ENCODE peak calls at places on chromosomes 1 and 21, in ten cellular contexts. One of them, this sample, is unnamed.

GRCh38 chr1:203607169-203607873 is 19.3 kb upstream of the ATP2B4 start:
- DNase-seq in K562: peak; percentile 74
- DNase-seq in GM12865: peak; percentile 55
- DNase-seq in transverse colon: peak; percentile 28
- DNase-seq in nephron progenitor cell: no peak
- DNase-seq in cardiac fibroblast: peak; percentile 92
- DNase-seq in body of pancreas: peak; percentile 56
- DNase-seq in LNCaP clone FGC: no peak
- DNase-seq in WTC11: no peak
- DNase-seq in mesothelial cell of epicardium: no peak
- DNase-seq in this sample: peak; percentile 82

GRCh38 chr1:118081387-118081786 is 103.6 kb downstream of the SPAG17 start:
- DNase-seq in K562: no peak
- DNase-seq in GM12865: peak; percentile 52
- DNase-seq in transverse colon: no peak
- DNase-seq in nephron progenitor cell: no peak
- DNase-seq in cardiac fibroblast: no peak
- DNase-seq in body of pancreas: no peak
- DNase-seq in LNCaP clone FGC: no peak
- DNase-seq in WTC11: no peak
- DNase-seq in mesothelial cell of epicardium: no peak
- DNase-seq in this sample: no peak

GRCh38 chr1:59427155-59427554 is 130.3 kb downstream of the FGGY start:
- DNase-seq in K562: peak; percentile 68
- DNase-seq in GM12865: no peak
- DNase-seq in transverse colon: no peak
- DNase-seq in nephron progenitor cell: no peak
- DNase-seq in cardiac fibroblast: peak; percentile 31
- DNase-seq in body of pancreas: no peak
- DNase-seq in LNCaP clone FGC: no peak
- DNase-seq in WTC11: no peak
- DNase-seq in mesothelial cell of epicardium: no peak
- DNase-seq in this sample: no peak

GRCh38 chr1:54396280-54396903 is 9.8 kb downstream of the SSBP3 start:
- DNase-seq in K562: no peak
- DNase-seq in GM12865: no peak
- DNase-seq in transverse colon: no peak
- DNase-seq in nephron progenitor cell: no peak
- DNase-seq in cardiac fibroblast: no peak
- DNase-seq in body of pancreas: no peak
- DNase-seq in LNCaP clone FGC: no peak
- DNase-seq in WTC11: no peak
- DNase-seq in mesothelial cell of epicardium: no peak
- DNase-seq in this sample: no peak

GRCh38 chr1:58627221-58627620 is 50.2 kb upstream of the TACSTD2 start:
- DNase-seq in K562: no peak
- DNase-seq in GM12865: no peak
- DNase-seq in transverse colon: no peak
- DNase-seq in nephron progenitor cell: no peak
- DNase-seq in cardiac fibroblast: peak; percentile 10
- DNase-seq in body of pancreas: no peak
- DNase-seq in LNCaP clone FGC: no peak
- DNase-seq in WTC11: no peak
- DNase-seq in mesothelial cell of epicardium: no peak
- DNase-seq in this sample: no peak

GRCh38 chr21:35575280-35575915 is 484.9 kb downstream of the SETD4 start:
- DNase-seq in K562: no peak
- DNase-seq in GM12865: no peak
- DNase-seq in transverse colon: no peak
- DNase-seq in nephron progenitor cell: no peak
- DNase-seq in cardiac fibroblast: peak; percentile 78
- DNase-seq in body of pancreas: no peak
- DNase-seq in LNCaP clone FGC: no peak
- DNase-seq in WTC11: no peak
- DNase-seq in mesothelial cell of epicardium: no peak
- DNase-seq in this sample: no peak

GRCh38 chr1:1157426-1157913 is 16.2 kb upstream of the TTLL10 start:
- DNase-seq in K562: peak; percentile 94
- DNase-seq in GM12865: peak; percentile 86
- DNase-seq in transverse colon: peak; percentile 93
- DNase-seq in nephron progenitor cell: peak; percentile 60
- DNase-seq in cardiac fibroblast: peak; percentile 87
- DNase-seq in body of pancreas: peak; percentile 96
- DNase-seq in LNCaP clone FGC: no peak
- DNase-seq in WTC11: peak; percentile 75
- DNase-seq in mesothelial cell of epicardium: peak; percentile 79
- DNase-seq in this sample: peak; percentile 64

GRCh38 chr1:196723325-196724185 is 51.1 kb upstream of the CFHR3 start:
- DNase-seq in K562: peak; percentile 77
- DNase-seq in GM12865: peak; percentile 83
- DNase-seq in transverse colon: peak; percentile 55
- DNase-seq in nephron progenitor cell: peak; percentile 68
- DNase-seq in cardiac fibroblast: peak; percentile 65
- DNase-seq in body of pancreas: peak; percentile 55
- DNase-seq in LNCaP clone FGC: peak; percentile 50
- DNase-seq in WTC11: peak; percentile 92
- DNase-seq in mesothelial cell of epicardium: peak; percentile 59
- DNase-seq in this sample: peak; percentile 69

GRCh38 chr1:181101581-181102226 is 13.2 kb downstream of the IER5 start:
- DNase-seq in K562: peak; percentile 69
- DNase-seq in GM12865: no peak
- DNase-seq in transverse colon: no peak
- DNase-seq in nephron progenitor cell: peak; percentile 29
- DNase-seq in cardiac fibroblast: peak; percentile 80
- DNase-seq in body of pancreas: no peak
- DNase-seq in LNCaP clone FGC: no peak
- DNase-seq in WTC11: peak; percentile 63
- DNase-seq in mesothelial cell of epicardium: no peak
- DNase-seq in this sample: no peak

GRCh38 chr1:151827853-151828252 is 3.7 kb downstream of the RORC start:
- DNase-seq in K562: no peak
- DNase-seq in GM12865: no peak
- DNase-seq in transverse colon: no peak
- DNase-seq in nephron progenitor cell: no peak
- DNase-seq in cardiac fibroblast: no peak
- DNase-seq in body of pancreas: no peak
- DNase-seq in LNCaP clone FGC: no peak
- DNase-seq in WTC11: no peak
- DNase-seq in mesothelial cell of epicardium: no peak
- DNase-seq in this sample: peak; percentile 26

GRCh38 chr1:197955486-197956394 is 38.6 kb downstream of the LHX9 start:
- DNase-seq in K562: no peak
- DNase-seq in GM12865: no peak
- DNase-seq in transverse colon: no peak
- DNase-seq in nephron progenitor cell: no peak
- DNase-seq in cardiac fibroblast: peak; percentile 49
- DNase-seq in body of pancreas: peak; percentile 46
- DNase-seq in LNCaP clone FGC: no peak
- DNase-seq in WTC11: no peak
- DNase-seq in mesothelial cell of epicardium: no peak
- DNase-seq in this sample: peak; percentile 42

GRCh38 chr1:205615789-205616188 is 16.0 kb downstream of the ELK4 start:
- DNase-seq in K562: no peak
- DNase-seq in GM12865: no peak
- DNase-seq in transverse colon: no peak
- DNase-seq in nephron progenitor cell: no peak
- DNase-seq in cardiac fibroblast: no peak
- DNase-seq in body of pancreas: no peak
- DNase-seq in LNCaP clone FGC: no peak
- DNase-seq in WTC11: no peak
- DNase-seq in mesothelial cell of epicardium: no peak
- DNase-seq in this sample: no peak

GRCh38 chr1:28540651-28541050 is 12.2 kb upstream of the TRNAU1AP start:
- DNase-seq in K562: peak; percentile 41
- DNase-seq in GM12865: no peak
- DNase-seq in transverse colon: no peak
- DNase-seq in nephron progenitor cell: no peak
- DNase-seq in cardiac fibroblast: no peak
- DNase-seq in body of pancreas: no peak
- DNase-seq in LNCaP clone FGC: no peak
- DNase-seq in WTC11: no peak
- DNase-seq in mesothelial cell of epicardium: no peak
- DNase-seq in this sample: no peak
- TF ChIP-seq CTCF in K562: peak; percentile 47
- TF ChIP-seq CTCF in GM12865: no peak
- TF ChIP-seq CTCF in transverse colon: peak; percentile 6
- TF ChIP-seq CTCF in nephron progenitor cell: no peak
- TF ChIP-seq CTCF in cardiac fibroblast: peak; percentile 7
- TF ChIP-seq CTCF in body of pancreas: no peak
- TF ChIP-seq CTCF in LNCaP clone FGC: peak; percentile 24
- TF ChIP-seq CTCF in WTC11: no peak
- TF ChIP-seq CTCF in mesothelial cell of epicardium: no peak
- TF ChIP-seq CTCF in this sample: no peak

DNA sequence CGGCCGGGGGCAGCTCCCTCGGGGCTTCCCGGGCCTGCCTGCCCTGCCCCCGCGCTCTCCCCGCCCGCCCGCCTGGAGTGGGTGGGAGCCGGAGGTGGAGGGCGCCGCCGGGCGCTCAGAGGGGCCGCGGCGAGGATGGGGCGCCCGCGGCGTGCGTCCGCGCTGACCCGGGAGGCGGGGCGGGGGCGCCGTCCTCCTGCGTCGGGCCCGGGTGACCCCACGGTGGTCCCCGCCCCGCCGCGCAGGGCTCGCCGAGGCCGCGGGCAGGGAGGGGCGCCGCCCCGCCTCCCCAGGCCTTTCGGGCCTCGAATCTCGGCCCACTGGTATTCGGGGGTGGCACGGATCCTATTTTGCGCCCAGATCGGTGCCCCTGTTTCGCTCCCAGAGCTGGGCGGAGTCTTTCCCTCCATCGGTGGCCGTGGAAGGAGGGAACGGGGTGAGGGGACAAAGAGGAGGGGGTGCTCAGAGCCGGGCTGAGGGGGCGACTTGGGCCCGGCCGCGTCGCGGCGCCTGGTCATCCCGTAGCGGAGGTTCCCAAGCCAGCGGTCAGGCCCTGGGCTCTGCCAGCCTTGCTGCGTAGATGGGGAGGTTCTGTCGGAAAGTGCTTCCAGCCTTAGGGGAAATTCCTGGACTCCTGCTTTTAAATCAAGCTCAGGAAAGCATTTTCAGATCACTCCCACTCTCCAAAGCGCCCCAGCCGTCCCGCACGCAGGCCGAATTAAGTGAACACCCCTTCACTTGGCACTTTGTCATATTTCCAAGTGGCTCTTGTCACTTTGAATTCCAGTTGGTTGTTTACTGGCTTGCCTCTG is 546 bp downstream of the PATJ start:
- DNase-seq in K562: no peak
- DNase-seq in GM12865: no peak
- DNase-seq in transverse colon: peak; percentile 42
- DNase-seq in nephron progenitor cell: peak; percentile 71
- DNase-seq in cardiac fibroblast: peak; percentile 38
- DNase-seq in body of pancreas: peak; percentile 36
- DNase-seq in LNCaP clone FGC: no peak
- DNase-seq in WTC11: peak; percentile 52
- DNase-seq in mesothelial cell of epicardium: peak; percentile 63
- DNase-seq in this sample: no peak
- TF ChIP-seq CTCF in K562: no peak
- TF ChIP-seq CTCF in GM12865: no peak
- TF ChIP-seq CTCF in transverse colon: no peak
- TF ChIP-seq CTCF in nephron progenitor cell: no peak
- TF ChIP-seq CTCF in cardiac fibroblast: no peak
- TF ChIP-seq CTCF in body of pancreas: no peak
- TF ChIP-seq CTCF in LNCaP clone FGC: no peak
- TF ChIP-seq CTCF in WTC11: no peak
- TF ChIP-seq CTCF in mesothelial cell of epicardium: no peak
- TF ChIP-seq CTCF in this sample: no peak

GRCh38 chr1:207321790-207322530 is 482 bp downstream of the CD55 start:
- DNase-seq in K562: peak; percentile 65
- DNase-seq in GM12865: peak; percentile 52
- DNase-seq in transverse colon: no peak
- DNase-seq in nephron progenitor cell: no peak
- DNase-seq in cardiac fibroblast: peak; percentile 39
- DNase-seq in body of pancreas: no peak
- DNase-seq in LNCaP clone FGC: no peak
- DNase-seq in WTC11: no peak
- DNase-seq in mesothelial cell of epicardium: no peak
- DNase-seq in this sample: peak; percentile 14

GRCh38 chr1:207318072-207318619 is 3.3 kb upstream of the CD55 start:
- DNase-seq in K562: peak; percentile 72
- DNase-seq in GM12865: no peak
- DNase-seq in transverse colon: no peak
- DNase-seq in nephron progenitor cell: no peak
- DNase-seq in cardiac fibroblast: no peak
- DNase-seq in body of pancreas: no peak
- DNase-seq in LNCaP clone FGC: no peak
- DNase-seq in WTC11: no peak
- DNase-seq in mesothelial cell of epicardium: no peak
- DNase-seq in this sample: no peak

GRCh38 chr1:207319207-207319606 is 2.3 kb upstream of the CD55 start:
- DNase-seq in K562: peak; percentile 32
- DNase-seq in GM12865: no peak
- DNase-seq in transverse colon: no peak
- DNase-seq in nephron progenitor cell: no peak
- DNase-seq in cardiac fibroblast: no peak
- DNase-seq in body of pancreas: no peak
- DNase-seq in LNCaP clone FGC: no peak
- DNase-seq in WTC11: no peak
- DNase-seq in mesothelial cell of epicardium: no peak
- DNase-seq in this sample: no peak

GRCh38 chr1:207323425-207323976 is 2.0 kb downstream of the CD55 start:
- DNase-seq in K562: no peak
- DNase-seq in GM12865: no peak
- DNase-seq in transverse colon: no peak
- DNase-seq in nephron progenitor cell: no peak
- DNase-seq in cardiac fibroblast: no peak
- DNase-seq in body of pancreas: no peak
- DNase-seq in LNCaP clone FGC: peak; percentile 80
- DNase-seq in WTC11: no peak
- DNase-seq in mesothelial cell of epicardium: no peak
- DNase-seq in this sample: no peak

GRCh38 chr1:207321045-207321789 is at the start of gene CD55:
- DNase-seq in K562: peak; percentile 100
- DNase-seq in GM12865: peak; percentile 99
- DNase-seq in transverse colon: peak; percentile 98
- DNase-seq in nephron progenitor cell: peak; percentile 85
- DNase-seq in cardiac fibroblast: peak; percentile 97
- DNase-seq in body of pancreas: peak; percentile 97
- DNase-seq in LNCaP clone FGC: no peak
- DNase-seq in WTC11: peak; percentile 93
- DNase-seq in mesothelial cell of epicardium: peak; percentile 79
- DNase-seq in this sample: peak; percentile 100
- TF ChIP-seq CTCF in K562: peak; percentile 60
- TF ChIP-seq CTCF in GM12865: peak; percentile 42
- TF ChIP-seq CTCF in transverse colon: peak; percentile 25
- TF ChIP-seq CTCF in nephron progenitor cell: no peak
- TF ChIP-seq CTCF in cardiac fibroblast: no peak
- TF ChIP-seq CTCF in body of pancreas: no peak
- TF ChIP-seq CTCF in LNCaP clone FGC: peak; percentile 20
- TF ChIP-seq CTCF in WTC11: no peak
- TF ChIP-seq CTCF in mesothelial cell of epicardium: peak; percentile 19
- TF ChIP-seq CTCF in this sample: peak; percentile 17

DNA sequence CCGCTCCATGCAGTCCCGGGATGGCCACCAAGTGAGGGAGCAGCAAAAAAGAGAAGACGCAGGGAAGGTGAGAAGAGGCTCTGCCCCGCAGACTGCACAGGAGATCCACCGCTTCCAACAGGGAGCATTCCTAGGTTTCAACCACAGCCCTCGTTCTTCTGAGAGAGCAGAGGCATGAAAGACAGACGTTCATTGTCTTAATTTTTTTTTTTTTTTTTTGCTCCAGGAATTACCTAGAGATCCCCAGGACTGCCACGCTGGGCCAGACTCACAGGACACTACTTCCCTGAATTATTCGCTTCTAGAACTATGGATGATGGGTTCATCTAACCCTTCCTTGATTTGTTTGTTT is 33.2 kb upstream of the VASH2 start:
- DNase-seq in K562: no peak
- DNase-seq in GM12865: no peak
- DNase-seq in transverse colon: no peak
- DNase-seq in nephron progenitor cell: no peak
- DNase-seq in cardiac fibroblast: no peak
- DNase-seq in body of pancreas: no peak
- DNase-seq in LNCaP clone FGC: no peak
- DNase-seq in WTC11: no peak
- DNase-seq in mesothelial cell of epicardium: no peak
- DNase-seq in this sample: no peak
- TF ChIP-seq CTCF in K562: no peak
- TF ChIP-seq CTCF in GM12865: no peak
- TF ChIP-seq CTCF in transverse colon: no peak
- TF ChIP-seq CTCF in nephron progenitor cell: no peak
- TF ChIP-seq CTCF in cardiac fibroblast: no peak
- TF ChIP-seq CTCF in body of pancreas: no peak
- TF ChIP-seq CTCF in LNCaP clone FGC: no peak
- TF ChIP-seq CTCF in WTC11: no peak
- TF ChIP-seq CTCF in mesothelial cell of epicardium: no peak
- TF ChIP-seq CTCF in this sample: no peak